ENCODE peak calls at places on chromosome 4, in five cellular contexts. G is esophagus squamous epithelium, X is NB4, M is activated B cell treated with CpG ODN at 0.5 μM for 24 hours, W is fibroblast of pulmonary artery. Z is an unnamed sample.

GRCh38 chr4:55183926-55184599 is 58.7 kb upstream of the KDR start:
- DNase-seq in X (no peak), M (no peak), G (no peak), W (peak), Z (no peak)

GRCh38 chr4:159117564-159117963 is 14.7 kb downstream of the RAPGEF2 start:
- DNase-seq in M (no peak), G (no peak), W (no peak), X (no peak), Z (no peak)

GRCh38 chr4:151218343-151218742 is 58.6 kb upstream of the PRSS48 start:
- DNase-seq in W (peak), X (no peak), M (no peak), G (no peak), Z (no peak)

GRCh38 chr4:8547108-8547911 is 32.9 kb upstream of the GPR78 start:
- DNase-seq in X (peak), W (peak), M (no peak), G (no peak), Z (no peak)

GRCh38 chr4:128769011-128769410 is 40.5 kb upstream of the JADE1 start:
- DNase-seq in W (no peak), X (no peak), G (no peak), M (no peak), Z (no peak)

GRCh38 chr4:40292313-40292759 is 42.8 kb upstream of the CHRNA9 start:
- DNase-seq in M (no peak), W (peak), X (peak), G (no peak), Z (no peak)

GRCh38 chr4:10087152-10087791 is 29.3 kb downstream of the WDR1 start:
- DNase-seq in G (no peak), M (no peak), X (no peak), W (no peak), Z (no peak)

GRCh38 chr4:88728146-88728545 is 30.5 kb upstream of the NAP1L5 start:
- DNase-seq in X (no peak), W (no peak), G (no peak), M (no peak), Z (no peak)

GRCh38 chr4:119865789-119866188 is 200.9 kb downstream of the MAD2L1 start:
- DNase-seq in W (no peak), M (no peak), G (no peak), X (no peak), Z (no peak)

GRCh38 chr4:186845137-186845842 is 121.6 kb upstream of the FAT1 start:
- DNase-seq in G (no peak), M (no peak), W (peak), X (peak), Z (no peak)

GRCh38 chr4:602559-602942 is 22.8 kb upstream of the PDE6B start:
- DNase-seq in X (peak), G (no peak), W (peak), M (no peak), Z (peak)

GRCh38 chr4:105709081-105709450 is 482 bp downstream of the GSTCD start:
- DNase-seq in G (no peak), M (no peak), W (no peak), X (peak), Z (no peak)

GRCh38 chr4:7165874-7166201 is 26.5 kb upstream of the SORCS2 start:
- DNase-seq in M (no peak), W (no peak), X (no peak), G (no peak), Z (no peak)

GRCh38 chr4:133149932-133150642 is 993 bp downstream of the PCDH10 start:
- DNase-seq in G (no peak), M (no peak), X (no peak), W (peak), Z (peak)

GRCh38 chr4:3252480-3252828 is 3.5 kb downstream of the MSANTD1 start:
- DNase-seq in X (no peak), M (no peak), W (no peak), G (no peak), Z (no peak)

GRCh38 chr4:73735231-73735630 is 5.1 kb upstream of the CXCL8 start:
- DNase-seq in X (peak), W (peak), M (no peak), G (no peak), Z (no peak)

GRCh38 chr4:11549525-11549924 is 120.8 kb upstream of the HS3ST1 start:
- DNase-seq in M (no peak), G (no peak), W (no peak), X (no peak), Z (no peak)

GRCh38 chr4:81162752-81163458 is 52.1 kb downstream of the PRKG2 start:
- DNase-seq in W (no peak), X (no peak), M (no peak), G (no peak), Z (no peak)

GRCh38 chr4:24781999-24782745 is 13.2 kb upstream of the SOD3 start:
- DNase-seq in M (no peak), X (no peak), G (no peak), W (no peak), Z (no peak)

GRCh38 chr4:61614256-61614655 is 414.1 kb downstream of the ADGRL3 start:
- DNase-seq in X (no peak), M (no peak), G (no peak), W (peak), Z (no peak)

GRCh38 chr4:142565771-142566170 is 280.3 kb downstream of the INPP4B start:
- DNase-seq in G (no peak), W (no peak), M (no peak), X (no peak), Z (no peak)

GRCh38 chr4:87011340-87012034 is 76.7 kb downstream of the AFF1 start:
- DNase-seq in G (no peak), M (no peak), X (peak), W (peak), Z (no peak)

GRCh38 chr4:78616046-78616498 is 64.5 kb downstream of the ANXA3 start:
- DNase-seq in G (no peak), X (no peak), M (no peak), W (peak), Z (no peak)

GRCh38 chr4:24382381-24382780 is 202.0 kb downstream of the DHX15 start:
- DNase-seq in X (no peak), W (no peak), M (no peak), G (no peak), Z (no peak)

GRCh38 chr4:56505269-56506109 is at the start of gene ARL9:
- DNase-seq in G (no peak), M (peak), X (no peak), W (peak), Z (no peak)

GRCh38 chr4:7420661-7421040 is 14.1 kb downstream of the PSAPL1 start:
- DNase-seq in M (peak), X (no peak), W (no peak), G (no peak), Z (peak)

GRCh38 chr4:38621004-38621684 is 42.9 kb upstream of the KLF3 start:
- DNase-seq in W (peak), G (no peak), X (peak), M (no peak), Z (no peak)

GRCh38 chr4:165470009-165470408 is 91.2 kb downstream of the CPE start:
- DNase-seq in W (no peak), M (no peak), X (no peak), G (no peak), Z (no peak)

GRCh38 chr4:828641-829271 is 2.8 kb upstream of the CPLX1 start:
- DNase-seq in W (peak), G (no peak), X (no peak), M (no peak), Z (peak)

GRCh38 chr4:154719087-154719486 is 24.7 kb upstream of the LRAT start:
- DNase-seq in G (no peak), W (peak), M (no peak), X (no peak), Z (no peak)

GRCh38 chr4:111707491-111707890 is 437.8 kb upstream of the FAM241A start:
- DNase-seq in M (no peak), W (no peak), G (no peak), X (no peak), Z (no peak)

GRCh38 chr4:37908488-37909343 is 17.8 kb downstream of the TBC1D1 start:
- DNase-seq in W (peak), G (no peak), M (no peak), X (no peak), Z (no peak)

GRCh38 chr4:5968246-5968645 is 50.0 kb downstream of the C4orf50 start:
- DNase-seq in W (no peak), X (no peak), M (no peak), G (no peak), Z (no peak)

GRCh38 chr4:7928711-7929505 is 10.8 kb downstream of the AFAP1 start:
- DNase-seq in M (no peak), X (no peak), W (no peak), G (no peak), Z (peak)

GRCh38 chr4:153014460-153014859 is 78.3 kb downstream of the FHDC1 start:
- DNase-seq in W (no peak), X (no peak), M (no peak), G (no peak), Z (no peak)

GRCh38 chr4:168421671-168422070 is 58.6 kb downstream of the DDX60L start:
- DNase-seq in W (peak), M (no peak), G (no peak), X (no peak), Z (no peak)

GRCh38 chr4:56764206-56764605 is 57.3 kb downstream of the SPINK2 start:
- DNase-seq in W (no peak), G (no peak), M (no peak), X (no peak), Z (no peak)

GRCh38 chr4:4384837-4385236 is 2.1 kb upstream of the NSG1 start:
- DNase-seq in G (no peak), W (peak), M (no peak), X (peak), Z (no peak)
- TF ChIP-seq CTCF in G (peak), W (peak), M (no peak), X (peak), Z (no peak)

DNA sequence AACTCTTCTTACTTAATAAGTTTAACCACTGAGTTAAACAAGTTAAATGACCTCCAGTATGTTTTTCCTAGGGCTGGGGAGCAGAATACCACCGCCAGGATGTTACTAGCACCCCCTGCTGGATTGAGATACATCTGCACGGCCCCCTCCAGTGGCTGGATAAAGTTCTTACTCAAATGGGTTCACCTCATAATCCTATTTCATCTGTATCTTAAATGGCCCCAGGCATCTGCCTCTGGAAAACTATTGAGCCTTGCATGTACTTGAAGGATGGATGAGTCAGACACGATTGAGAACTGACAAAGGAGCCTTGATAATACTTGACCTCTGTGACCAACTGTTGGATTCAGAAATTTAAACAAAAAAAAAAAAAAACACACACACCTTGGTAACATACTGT is 61.5 kb upstream of the MMAA start:
- DNase-seq in X (peak), W (peak), M (no peak), G (no peak), Z (no peak)
- TF ChIP-seq CTCF in X (peak), W (no peak), M (peak), G (peak), Z (peak)

DNA sequence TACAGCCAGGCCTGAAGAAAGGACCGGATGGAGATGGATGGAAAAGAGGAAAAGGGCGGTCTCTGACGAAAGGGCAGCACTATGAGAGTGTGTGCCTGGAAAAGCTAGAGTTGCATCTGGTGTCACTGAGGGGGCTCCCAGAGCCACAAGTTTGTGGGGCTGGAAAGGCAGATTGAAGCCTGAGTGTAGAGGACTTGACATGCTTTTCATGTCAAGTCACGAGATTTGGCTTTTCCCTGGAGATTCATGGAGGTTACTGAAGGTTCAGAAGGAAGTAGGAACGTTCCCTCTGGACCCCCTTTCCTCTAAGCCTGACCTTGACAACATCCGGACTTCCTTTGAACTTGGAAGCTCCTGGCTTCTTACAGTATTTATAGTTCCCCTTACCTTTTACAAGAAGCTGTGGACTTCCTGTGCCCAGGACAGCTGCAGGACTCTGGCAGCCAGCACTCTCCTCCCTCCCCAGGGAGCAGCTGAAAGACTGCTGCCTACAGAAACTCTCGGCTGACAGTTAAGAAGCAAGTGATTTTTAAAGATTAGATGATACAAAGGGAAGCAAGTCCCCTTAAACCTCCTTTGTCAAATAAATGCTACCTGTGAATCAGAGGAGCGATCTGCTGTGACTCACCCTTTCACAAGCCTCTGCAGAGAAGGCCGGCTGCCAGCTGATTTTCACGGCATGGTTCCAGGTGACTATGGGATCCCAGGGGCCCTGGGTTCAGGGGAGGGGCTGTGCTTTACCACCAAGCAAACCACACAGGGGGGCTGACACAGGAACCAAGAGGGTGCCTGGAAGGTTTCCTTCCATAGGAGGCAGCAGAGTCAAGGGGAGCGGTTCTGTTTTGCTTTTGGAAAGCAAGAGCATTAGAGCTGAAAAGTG is 72.9 kb upstream of the STIM2 start:
- DNase-seq in G (no peak), M (no peak), X (peak), W (peak), Z (no peak)
- TF ChIP-seq CTCF in G (peak), M (no peak), X (peak), W (peak), Z (no peak)

GRCh38 chr4:130306566-130306965 is 1210.6 kb downstream of the C4orf33 start:
- DNase-seq in G (no peak), X (peak), M (no peak), W (no peak), Z (no peak)
- TF ChIP-seq CTCF in G (no peak), X (peak), M (no peak), W (no peak), Z (no peak)

GRCh38 chr4:163681208-163681821 is 186.8 kb downstream of the TMA16 start:
- DNase-seq in X (peak), G (no peak), W (peak), M (no peak), Z (no peak)
- TF ChIP-seq CTCF in X (peak), G (peak), W (peak), M (no peak), Z (peak)

DNA sequence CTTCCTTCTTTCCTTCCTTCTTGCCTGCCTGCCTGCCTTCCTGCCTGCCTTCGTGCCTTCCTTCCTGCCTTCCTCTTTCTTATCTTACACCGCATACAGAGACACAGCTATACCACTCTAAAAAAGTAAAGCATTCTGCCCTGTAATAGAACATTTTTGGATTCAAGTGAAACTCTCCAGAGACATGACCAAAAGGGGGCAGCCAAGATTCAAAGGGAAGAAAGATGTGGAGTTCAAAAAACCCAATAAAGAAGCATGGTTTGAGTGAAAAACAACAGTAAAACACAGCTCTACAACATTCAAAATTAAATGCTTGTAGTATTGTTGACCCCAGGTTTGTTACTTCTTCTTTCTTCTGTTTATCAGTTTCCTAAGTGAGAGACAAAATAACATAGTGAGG is 914.9 kb upstream of the PCDH7 start:
- DNase-seq in G (no peak), W (peak), M (no peak), X (peak), Z (no peak)
- TF ChIP-seq CTCF in G (no peak), W (peak), M (no peak), X (peak), Z (no peak)

GRCh38 chr4:108774809-108775530 is 12.1 kb upstream of the ETNPPL start:
- DNase-seq in G (no peak), X (no peak), W (no peak), M (no peak), Z (no peak)
- TF ChIP-seq CTCF in G (peak), X (no peak), W (no peak), M (no peak), Z (no peak)